ENCODE peak calls at places on chromosomes 3 and 15, in four cellular contexts. One of them, this sample, is unnamed.
A peak's percentile ranks its signal among the peaks of the same experiment; 100 is the strongest.

GRCh38 chr3:143476965-143477640 is 357.5 kb downstream of the CHST2 start:
- DNase-seq in spleen: no peak
- DNase-seq in body of pancreas: no peak
- DNase-seq in cardiac fibroblast: peak; percentile 20
- DNase-seq in this sample: no peak

GRCh38 chr3:24451461-24452099 is 43.1 kb downstream of the THRB start:
- DNase-seq in body of pancreas: peak; percentile 60
- DNase-seq in spleen: no peak
- DNase-seq in cardiac fibroblast: no peak
- DNase-seq in this sample: no peak

GRCh38 chr3:77348244-77348855 is 308.5 kb downstream of the ROBO2 start:
- DNase-seq in cardiac fibroblast: peak; percentile 10
- DNase-seq in body of pancreas: peak; percentile 9
- DNase-seq in spleen: no peak
- DNase-seq in this sample: peak; percentile 20

GRCh38 chr3:14725564-14726420 is 50.9 kb downstream of the C3orf20 start:
- DNase-seq in spleen: no peak
- DNase-seq in cardiac fibroblast: peak; percentile 58
- DNase-seq in body of pancreas: peak; percentile 61
- DNase-seq in this sample: peak; percentile 94

GRCh38 chr3:4994144-4994730 is 15.0 kb downstream of the BHLHE40 start:
- DNase-seq in cardiac fibroblast: peak; percentile 88
- DNase-seq in body of pancreas: no peak
- DNase-seq in spleen: no peak
- DNase-seq in this sample: peak; percentile 40

GRCh38 chr3:52244061-52244628 is 1.4 kb upstream of the PPM1M start:
- DNase-seq in spleen: peak; percentile 85
- DNase-seq in cardiac fibroblast: peak; percentile 60
- DNase-seq in body of pancreas: peak; percentile 67
- DNase-seq in this sample: peak; percentile 44

GRCh38 chr3:117105650-117106049 is 396.1 kb downstream of the TUSC7 start:
- DNase-seq in cardiac fibroblast: peak; percentile 69
- DNase-seq in spleen: no peak
- DNase-seq in body of pancreas: no peak
- DNase-seq in this sample: peak; percentile 8

GRCh38 chr3:184910664-184911063 is 98.7 kb downstream of the VPS8 start:
- DNase-seq in spleen: no peak
- DNase-seq in cardiac fibroblast: no peak
- DNase-seq in body of pancreas: no peak
- DNase-seq in this sample: no peak

GRCh38 chr3:32349184-32349583 is 42.5 kb upstream of the CMTM7 start:
- DNase-seq in cardiac fibroblast: no peak
- DNase-seq in body of pancreas: no peak
- DNase-seq in spleen: no peak
- DNase-seq in this sample: no peak

GRCh38 chr3:5181479-5182141 is 5.9 kb upstream of the EDEM1 start:
- DNase-seq in body of pancreas: no peak
- DNase-seq in cardiac fibroblast: no peak
- DNase-seq in spleen: no peak
- DNase-seq in this sample: no peak

GRCh38 chr3:108552267-108553159 is 36.7 kb downstream of the CIP2A start:
- DNase-seq in spleen: no peak
- DNase-seq in body of pancreas: peak; percentile 10
- DNase-seq in cardiac fibroblast: peak; percentile 74
- DNase-seq in this sample: peak; percentile 79

GRCh38 chr3:150216041-150216811 is 191.9 kb upstream of the TSC22D2 start:
- DNase-seq in body of pancreas: no peak
- DNase-seq in cardiac fibroblast: no peak
- DNase-seq in spleen: no peak
- DNase-seq in this sample: peak; percentile 80

GRCh38 chr3:146968204-146968651 is 363.1 kb upstream of the PLSCR5 start:
- DNase-seq in cardiac fibroblast: peak; percentile 87
- DNase-seq in spleen: no peak
- DNase-seq in body of pancreas: no peak
- DNase-seq in this sample: peak; percentile 76

GRCh38 chr3:134430950-134431445 is 54.8 kb downstream of the ANAPC13 start:
- DNase-seq in cardiac fibroblast: no peak
- DNase-seq in body of pancreas: no peak
- DNase-seq in spleen: no peak
- DNase-seq in this sample: no peak

GRCh38 chr15:100918690-100919480 is at the start of gene LRRK1:
- DNase-seq in cardiac fibroblast: peak; percentile 53
- DNase-seq in body of pancreas: peak; percentile 46
- DNase-seq in spleen: peak; percentile 91
- DNase-seq in this sample: peak; percentile 41

GRCh38 chr3:158267015-158267414 is 157.1 kb downstream of the RSRC1 start:
- DNase-seq in spleen: no peak
- DNase-seq in body of pancreas: no peak
- DNase-seq in cardiac fibroblast: no peak
- DNase-seq in this sample: no peak

GRCh38 chr3:14413381-14414071 is 11.1 kb downstream of the SLC6A6 start:
- DNase-seq in cardiac fibroblast: peak; percentile 52
- DNase-seq in body of pancreas: no peak
- DNase-seq in spleen: no peak
- DNase-seq in this sample: no peak

GRCh38 chr3:57169872-57170623 is 4.9 kb upstream of the IL17RD start:
- DNase-seq in cardiac fibroblast: peak; percentile 70
- DNase-seq in spleen: peak; percentile 93
- DNase-seq in body of pancreas: peak; percentile 77
- DNase-seq in this sample: peak; percentile 71

GRCh38 chr15:73686781-73687256 is 2.6 kb downstream of the CD276 start:
- DNase-seq in body of pancreas: peak; percentile 23
- DNase-seq in cardiac fibroblast: peak; percentile 92
- DNase-seq in spleen: peak; percentile 43
- DNase-seq in this sample: peak; percentile 93

GRCh38 chr3:187367561-187368103 is 553 bp upstream of the RTP4 start:
- DNase-seq in cardiac fibroblast: no peak
- DNase-seq in spleen: peak; percentile 83
- DNase-seq in body of pancreas: no peak
- DNase-seq in this sample: no peak

GRCh38 chr3:146223401-146224373 is 27.2 kb downstream of the PLSCR4 start:
- DNase-seq in cardiac fibroblast: peak; percentile 67
- DNase-seq in body of pancreas: peak; percentile 82
- DNase-seq in spleen: no peak
- DNase-seq in this sample: no peak

GRCh38 chr15:36156855-36157521 is 422.4 kb upstream of the CDIN1 start:
- DNase-seq in spleen: no peak
- DNase-seq in body of pancreas: peak; percentile 7
- DNase-seq in cardiac fibroblast: peak; percentile 80
- DNase-seq in this sample: peak; percentile 87

GRCh38 chr3:111636506-111636905 is 41.4 kb upstream of the ZBED2 start:
- DNase-seq in body of pancreas: no peak
- DNase-seq in spleen: no peak
- DNase-seq in cardiac fibroblast: no peak
- DNase-seq in this sample: peak; percentile 16

GRCh38 chr15:62591842-62592838 is 427.1 kb upstream of the C2CD4B start:
- DNase-seq in spleen: no peak
- DNase-seq in cardiac fibroblast: peak; percentile 41
- DNase-seq in body of pancreas: no peak
- DNase-seq in this sample: peak; percentile 33

GRCh38 chr3:38829404-38829803 is 13.4 kb upstream of the SCN10A start:
- DNase-seq in spleen: no peak
- DNase-seq in body of pancreas: peak; percentile 12
- DNase-seq in cardiac fibroblast: peak; percentile 92
- DNase-seq in this sample: peak; percentile 87

GRCh38 chr3:127410678-127411077 is 122.8 kb upstream of the PRR20G start:
- DNase-seq in cardiac fibroblast: no peak
- DNase-seq in spleen: peak; percentile 63
- DNase-seq in body of pancreas: no peak
- DNase-seq in this sample: no peak
- TF ChIP-seq CTCF in cardiac fibroblast: no peak
- TF ChIP-seq CTCF in spleen: no peak
- TF ChIP-seq CTCF in body of pancreas: no peak
- TF ChIP-seq CTCF in this sample: no peak

GRCh38 chr15:85381850-85382751 is 1.7 kb downstream of the AKAP13 start:
- DNase-seq in spleen: no peak
- DNase-seq in cardiac fibroblast: peak; percentile 35
- DNase-seq in body of pancreas: no peak
- DNase-seq in this sample: no peak
- H3K4me3 ChIP-seq in spleen: peak overlapping the region; percentile 89
- H3K4me3 ChIP-seq in cardiac fibroblast: peak overlapping the region; percentile 76
- H3K4me3 ChIP-seq in body of pancreas: no peak overlapping the region
- H3K4me3 ChIP-seq in this sample: peak overlapping the region; percentile 72

DNA sequence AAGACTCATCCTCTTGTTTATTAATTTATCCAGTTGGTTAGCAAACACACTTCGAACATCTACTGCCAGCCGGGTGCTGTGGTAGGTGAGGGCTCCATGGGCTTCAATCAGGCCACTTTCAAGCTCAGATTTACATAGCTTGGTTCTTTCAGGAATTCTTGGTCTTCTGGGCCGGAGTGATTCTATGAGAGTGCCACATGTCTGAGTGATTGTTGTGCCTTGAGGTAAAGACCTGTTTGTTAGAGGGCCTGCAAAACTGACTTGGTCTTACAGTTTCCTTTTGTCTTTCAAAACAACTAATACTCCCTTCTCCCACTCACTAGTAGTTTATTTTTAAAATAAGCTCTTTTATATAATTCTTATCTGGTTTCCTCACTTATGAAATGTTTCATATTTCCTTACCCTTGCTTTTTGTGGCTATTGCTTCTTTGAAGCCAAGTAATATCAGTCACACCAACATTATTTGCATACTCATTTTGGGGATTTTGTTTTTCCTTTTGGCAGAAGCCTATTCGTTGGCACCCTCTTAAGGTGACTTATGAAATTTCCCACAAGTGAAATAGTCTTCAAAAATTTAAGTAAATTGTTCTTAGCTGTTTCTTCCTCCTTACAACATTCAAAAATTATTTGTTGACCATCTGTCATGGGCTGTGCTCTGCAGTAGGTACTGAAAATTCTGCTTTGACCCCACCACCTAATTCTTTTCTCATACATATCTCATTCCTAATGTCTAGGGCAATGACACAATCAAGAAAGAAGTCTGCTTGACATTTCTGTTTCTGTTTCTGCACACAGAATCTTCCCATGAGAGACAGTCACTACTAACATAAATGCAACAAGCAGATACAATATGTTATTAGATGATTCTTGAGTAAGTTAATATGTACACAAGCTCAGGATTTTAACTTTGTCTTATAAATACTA is 120.2 kb downstream of the LRRC28 start:
- DNase-seq in cardiac fibroblast: peak; percentile 64
- DNase-seq in spleen: no peak
- DNase-seq in body of pancreas: no peak
- DNase-seq in this sample: peak; percentile 73
- TF ChIP-seq CTCF in cardiac fibroblast: no peak
- TF ChIP-seq CTCF in spleen: no peak
- TF ChIP-seq CTCF in body of pancreas: no peak
- TF ChIP-seq CTCF in this sample: peak; percentile 3

GRCh38 chr3:125109541-125109925 is 53.7 kb upstream of the HEG1 start:
- DNase-seq in body of pancreas: no peak
- DNase-seq in spleen: no peak
- DNase-seq in cardiac fibroblast: no peak
- DNase-seq in this sample: no peak
- H3K4me3 ChIP-seq in body of pancreas: no peak overlapping the region
- H3K4me3 ChIP-seq in spleen: no peak overlapping the region
- H3K4me3 ChIP-seq in cardiac fibroblast: peak overlapping the region; percentile 4
- H3K4me3 ChIP-seq in this sample: peak overlapping the region; percentile 20

DNA sequence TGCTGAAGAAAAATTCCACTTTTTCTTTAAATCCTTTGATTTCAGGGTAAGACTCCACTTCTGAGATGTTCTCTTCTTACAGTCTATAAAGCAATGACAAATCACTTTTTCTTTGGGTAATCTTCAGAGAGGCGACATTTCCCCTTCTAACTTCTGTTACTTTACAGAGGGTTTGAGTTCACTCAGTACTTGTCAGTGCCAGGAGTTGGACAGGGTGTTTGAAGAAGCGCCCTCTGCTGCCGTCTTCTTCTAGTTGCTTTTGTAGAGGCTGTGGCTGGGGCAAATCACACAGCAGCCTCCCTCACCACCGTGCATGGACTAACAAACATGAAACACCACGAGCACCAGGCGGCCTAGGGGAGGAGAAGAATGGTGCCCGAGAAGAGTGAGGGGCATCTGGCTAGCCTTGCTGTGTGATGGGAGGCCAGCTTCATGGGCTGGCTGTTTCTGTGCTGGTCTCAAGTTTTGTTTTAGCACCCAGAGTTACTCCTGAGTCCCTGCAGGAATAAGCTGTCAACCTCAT is at the start of gene CD80:
- DNase-seq in cardiac fibroblast: peak; percentile 61
- DNase-seq in body of pancreas: peak; percentile 78
- DNase-seq in spleen: peak; percentile 83
- DNase-seq in this sample: peak; percentile 65
- TF ChIP-seq CTCF in cardiac fibroblast: peak; percentile 48
- TF ChIP-seq CTCF in body of pancreas: peak; percentile 56
- TF ChIP-seq CTCF in spleen: no peak
- TF ChIP-seq CTCF in this sample: peak; percentile 56

DNA sequence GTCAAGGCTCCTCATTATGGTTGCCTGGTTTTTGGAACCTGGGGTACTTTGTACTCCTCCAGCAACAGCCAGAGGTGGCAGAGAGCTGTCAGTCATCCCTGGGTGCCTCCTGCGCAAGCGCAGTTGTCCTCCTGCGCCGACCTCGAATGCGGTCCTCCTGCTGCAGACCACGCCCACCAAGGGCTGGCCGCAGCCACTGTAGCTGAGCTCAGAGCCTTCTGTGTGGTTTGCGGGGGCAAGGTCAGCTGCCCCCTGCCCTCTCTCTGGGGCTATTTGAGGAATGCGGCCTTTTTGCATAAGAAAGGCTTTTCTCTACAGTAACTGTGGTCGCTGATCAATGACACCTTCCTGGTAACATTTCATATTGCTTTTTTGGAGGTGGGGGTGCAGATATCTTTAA is 131.3 kb upstream of the SNRPN start:
- DNase-seq in cardiac fibroblast: no peak
- DNase-seq in body of pancreas: peak; percentile 13
- DNase-seq in spleen: no peak
- DNase-seq in this sample: no peak
- H3K4me3 ChIP-seq in cardiac fibroblast: no peak overlapping the region
- H3K4me3 ChIP-seq in body of pancreas: no peak overlapping the region
- H3K4me3 ChIP-seq in spleen: no peak overlapping the region
- H3K4me3 ChIP-seq in this sample: no peak overlapping the region